ENCODE peak calls at places on chromosome 15, in ten cellular contexts. Q, L, J, W, G, Z, V, P, K and C are unnamed samples. For H3K27me3, the result is how much of the 10 kb centered on the place peaks cover.

GRCh38 chr15:47273817-47274216 is 443.5 kb upstream of the SEMA6D start:
- DNase-seq in Q (no peak), L (no peak), J (no peak), W (no peak), G (no peak), Z (no peak), V (no peak), P (no peak), K (no peak), C (no peak)

GRCh38 chr15:82587805-82588204 is 47.5 kb upstream of the RPS17 start:
- DNase-seq in Q (no peak), L (peak), J (no peak), W (no peak), G (peak), Z (no peak), V (no peak), P (no peak), K (no peak), C (no peak)

GRCh38 chr15:67181221-67181639 is 73.2 kb downstream of the AAGAB start:
- DNase-seq in Q (no peak), L (peak), J (no peak), W (no peak), G (no peak), Z (no peak), V (no peak), P (no peak), K (no peak), C (no peak)

GRCh38 chr15:93974804-93975481 is 256.4 kb upstream of the MCTP2 start:
- DNase-seq in Q (peak), L (peak), J (peak), W (no peak), G (peak), Z (peak), V (peak), P (peak), K (peak), C (no peak)

GRCh38 chr15:83207622-83208356 is at the start of gene HDGFL3:
- DNase-seq in Q (no peak), L (peak), J (peak), W (peak), G (peak), Z (peak), V (peak), P (peak), K (peak), C (no peak)

GRCh38 chr15:70319466-70319865 is 221.7 kb upstream of the TLE3 start:
- DNase-seq in Q (no peak), L (no peak), J (no peak), W (no peak), G (no peak), Z (no peak), V (no peak), P (no peak), K (no peak), C (peak)

GRCh38 chr15:70271422-70272088 is 173.8 kb upstream of the TLE3 start:
- DNase-seq in Q (peak), L (peak), J (peak), W (peak), G (peak), Z (peak), V (peak), P (peak), K (peak), C (no peak)

GRCh38 chr15:60326824-60327654 is 70.7 kb downstream of the ANXA2 start:
- DNase-seq in Q (peak), L (peak), J (no peak), W (peak), G (peak), Z (peak), V (no peak), P (peak), K (peak), C (peak)

GRCh38 chr15:31263751-31264533 is 62.7 kb upstream of the KLF13 start:
- DNase-seq in Q (no peak), L (no peak), J (no peak), W (no peak), G (no peak), Z (no peak), V (no peak), P (peak), K (no peak), C (peak)

GRCh38 chr15:69648215-69648614 is 195.6 kb downstream of the RPLP1 start:
- DNase-seq in Q (no peak), L (peak), J (no peak), W (peak), G (peak), Z (peak), V (no peak), P (no peak), K (no peak), C (no peak)

GRCh38 chr15:99249270-99249817 is at the start of gene TTC23:
- DNase-seq in Q (peak), L (peak), J (peak), W (peak), G (peak), Z (peak), V (peak), P (peak), K (peak), C (peak)

GRCh38 chr15:58947179-58947578 is 13.7 kb upstream of the SLTM start:
- DNase-seq in Q (no peak), L (no peak), J (no peak), W (no peak), G (no peak), Z (no peak), V (no peak), P (no peak), K (no peak), C (no peak)

GRCh38 chr15:95718441-95718840 is 612.1 kb upstream of the NR2F2 start:
- DNase-seq in Q (no peak), L (no peak), J (no peak), W (no peak), G (no peak), Z (no peak), V (no peak), P (no peak), K (no peak), C (no peak)

GRCh38 chr15:47471020-47471419 is 246.3 kb upstream of the SEMA6D start:
- DNase-seq in Q (no peak), L (no peak), J (no peak), W (no peak), G (peak), Z (no peak), V (no peak), P (no peak), K (no peak), C (no peak)

GRCh38 chr15:47773163-47773562 is 55.9 kb downstream of the SEMA6D start:
- DNase-seq in Q (no peak), L (no peak), J (peak), W (no peak), G (no peak), Z (no peak), V (no peak), P (no peak), K (no peak), C (no peak)

GRCh38 chr15:57427367-57427821 is 51.1 kb downstream of the CGNL1 start:
- DNase-seq in Q (no peak), L (peak), J (peak), W (peak), G (peak), Z (peak), V (no peak), P (peak), K (peak), C (no peak)

GRCh38 chr15:98554272-98555172 is 93.8 kb upstream of the IGF1R start:
- DNase-seq in Q (no peak), L (peak), J (no peak), W (no peak), G (no peak), Z (peak), V (no peak), P (no peak), K (no peak), C (no peak)

GRCh38 chr15:38354321-38354929 is 99.5 kb upstream of the FAM98B start:
- DNase-seq in Q (peak), L (peak), J (peak), W (peak), G (peak), Z (peak), V (peak), P (peak), K (peak), C (peak)

GRCh38 chr15:92158426-92158825 is 235.3 kb upstream of the ST8SIA2 start:
- DNase-seq in Q (peak), L (peak), J (peak), W (no peak), G (no peak), Z (peak), V (peak), P (peak), K (no peak), C (no peak)

GRCh38 chr15:26883466-26883865 is 16.6 kb downstream of the GABRA5 start:
- DNase-seq in Q (no peak), L (no peak), J (no peak), W (no peak), G (no peak), Z (no peak), V (no peak), P (no peak), K (no peak), C (no peak)

GRCh38 chr15:99442268-99442897 is 123.4 kb upstream of the MEF2A start:
- DNase-seq in Q (peak), L (peak), J (peak), W (peak), G (peak), Z (peak), V (peak), P (peak), K (no peak), C (no peak)

GRCh38 chr15:78837543-78837942 is 26.3 kb upstream of the ADAMTS7 start:
- DNase-seq in Q (no peak), L (peak), J (no peak), W (no peak), G (no peak), Z (no peak), V (no peak), P (no peak), K (no peak), C (no peak)

GRCh38 chr15:87032291-87032690 is 952.6 kb downstream of the AGBL1 start:
- DNase-seq in Q (no peak), L (peak), J (peak), W (no peak), G (no peak), Z (no peak), V (peak), P (peak), K (no peak), C (no peak)

GRCh38 chr15:25177955-25178801 is 223.4 kb downstream of the SNRPN start:
- DNase-seq in Q (no peak), L (no peak), J (no peak), W (no peak), G (no peak), Z (peak), V (no peak), P (no peak), K (no peak), C (no peak)

GRCh38 chr15:22877607-22878006 is 39.1 kb downstream of the NIPA2 start:
- DNase-seq in Q (no peak), L (no peak), J (no peak), W (no peak), G (no peak), Z (no peak), V (no peak), P (no peak), K (no peak), C (no peak)

GRCh38 chr15:99555089-99555488 is 10.7 kb upstream of the MEF2A start:
- DNase-seq in Q (no peak), L (no peak), J (no peak), W (no peak), G (peak), Z (no peak), V (no peak), P (no peak), K (no peak), C (no peak)

GRCh38 chr15:39172380-39173281 is 408.2 kb upstream of the THBS1 start:
- DNase-seq in Q (no peak), L (no peak), J (peak), W (peak), G (peak), Z (peak), V (peak), P (peak), K (no peak), C (no peak)

GRCh38 chr15:31396881-31397560 is 70.4 kb downstream of the KLF13 start:
- DNase-seq in Q (peak), L (peak), J (peak), W (peak), G (peak), Z (peak), V (peak), P (peak), K (peak), C (no peak)

GRCh38 chr15:90742082-90742481 is 24.9 kb downstream of the BLM start:
- DNase-seq in Q (no peak), L (no peak), J (no peak), W (no peak), G (no peak), Z (no peak), V (no peak), P (no peak), K (no peak), C (no peak)
- H3K4me2 ChIP-seq in Q (no peak), L (no peak), J (peak), W (no peak), G (no peak), Z (no peak), V (no peak), P (no peak), K (no peak), C (no peak)

GRCh38 chr15:73870700-73871408 is 2.5 kb upstream of the TBC1D21 start:
- DNase-seq in Q (no peak), L (no peak), J (peak), W (no peak), G (peak), Z (peak), V (peak), P (no peak), K (no peak), C (no peak)
- H3K27me3 ChIP-seq in Q (half or more), L (under half), J (under half), W (half or more), G (under half), Z (under half), V (under half), P (under half), K (under half), C (under half)

DNA sequence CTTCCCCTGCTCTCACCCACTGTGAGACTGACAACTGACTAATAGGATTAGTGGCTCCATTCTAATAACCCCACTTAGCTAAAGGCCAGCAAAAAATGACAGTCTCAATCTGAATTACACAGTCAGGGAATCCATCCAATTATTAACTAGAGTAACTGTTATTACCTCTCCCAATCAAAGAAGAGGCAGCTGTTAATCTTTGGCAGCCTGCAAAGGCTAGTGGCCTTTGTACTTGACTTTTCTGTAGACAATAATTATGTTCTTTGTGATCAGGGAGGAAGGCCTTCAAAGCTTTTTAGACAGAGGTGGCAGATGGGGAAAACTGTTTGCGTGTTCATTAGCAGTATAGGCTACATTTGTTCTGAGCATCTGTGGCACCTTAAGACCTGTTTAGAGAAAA is 177.7 kb downstream of the ISL2 start:
- DNase-seq in Q (no peak), L (no peak), J (no peak), W (no peak), G (no peak), Z (peak), V (no peak), P (no peak), K (no peak), C (no peak)
- H3K4me2 ChIP-seq in Q (no peak), L (no peak), J (no peak), W (no peak), G (no peak), Z (no peak), V (no peak), P (no peak), K (no peak), C (no peak)

GRCh38 chr15:65993762-65994161 is 124.5 kb downstream of the RAB11A start:
- DNase-seq in Q (no peak), L (no peak), J (no peak), W (no peak), G (no peak), Z (no peak), V (no peak), P (no peak), K (no peak), C (no peak)
- H3K27me3 ChIP-seq in Q (under half), L (under half), J (under half), W (half or more), G (under half), Z (under half), V (under half), P (under half), K (under half), C (under half)

GRCh38 chr15:64895285-64896065 is 16.2 kb upstream of the ANKDD1A start:
- DNase-seq in Q (no peak), L (no peak), J (no peak), W (peak), G (peak), Z (no peak), V (no peak), P (no peak), K (no peak), C (peak)
- H3K4me2 ChIP-seq in Q (no peak), L (no peak), J (peak), W (no peak), G (peak), Z (peak), V (peak), P (peak), K (peak), C (peak)

GRCh38 chr15:89810837-89811236 is 3.8 kb downstream of the ANPEP start:
- DNase-seq in Q (no peak), L (no peak), J (no peak), W (no peak), G (no peak), Z (no peak), V (no peak), P (no peak), K (no peak), C (no peak)

GRCh38 chr15:89809093-89809786 is 5.4 kb downstream of the ANPEP start:
- DNase-seq in Q (no peak), L (no peak), J (peak), W (no peak), G (no peak), Z (no peak), V (no peak), P (no peak), K (no peak), C (no peak)

GRCh38 chr15:89808160-89808870 is 6.3 kb downstream of the ANPEP start:
- DNase-seq in Q (no peak), L (no peak), J (no peak), W (no peak), G (no peak), Z (no peak), V (no peak), P (no peak), K (no peak), C (no peak)

GRCh38 chr15:89807689-89808088 is 7.0 kb downstream of the ANPEP start:
- DNase-seq in Q (no peak), L (no peak), J (no peak), W (no peak), G (no peak), Z (no peak), V (no peak), P (no peak), K (no peak), C (no peak)

DNA sequence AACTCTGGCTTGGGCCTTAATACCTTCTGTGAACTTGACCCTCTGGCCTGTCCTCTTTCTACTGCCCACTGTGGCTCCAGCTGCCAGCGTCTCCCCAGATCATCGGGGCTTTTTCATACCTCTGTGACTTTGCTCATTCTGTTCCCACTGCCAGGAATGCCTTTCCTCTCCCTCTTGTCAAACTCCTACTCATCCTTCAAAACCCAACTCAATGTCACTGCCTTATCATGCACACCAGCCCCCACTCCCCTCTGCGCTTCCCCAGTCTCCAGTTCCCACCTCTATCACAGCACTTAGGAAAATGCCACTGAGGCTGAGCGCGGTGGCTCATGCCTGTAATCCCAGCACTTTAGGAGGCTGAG is 4.9 kb downstream of the ANPEP start:
- DNase-seq in Q (no peak), L (no peak), J (no peak), W (no peak), G (no peak), Z (no peak), V (no peak), P (no peak), K (no peak), C (no peak)
- H3K27me3 ChIP-seq in Q (under half), L (under half), J (under half), W (under half), G (under half), Z (under half), V (under half), P (under half), K (under half), C (under half)

GRCh38 chr15:42036112-42036905 is 15.5 kb upstream of the PLA2G4E start:
- DNase-seq in Q (no peak), L (no peak), J (no peak), W (no peak), G (no peak), Z (no peak), V (no peak), P (no peak), K (no peak), C (no peak)

GRCh38 chr15:42035362-42035761 is 14.5 kb upstream of the PLA2G4E start:
- DNase-seq in Q (no peak), L (peak), J (peak), W (no peak), G (peak), Z (peak), V (no peak), P (peak), K (no peak), C (peak)

GRCh38 chr15:42032376-42033213 is 11.8 kb upstream of the PLA2G4E start:
- DNase-seq in Q (no peak), L (no peak), J (no peak), W (no peak), G (no peak), Z (no peak), V (no peak), P (no peak), K (no peak), C (no peak)

GRCh38 chr15:42033214-42033873 is 12.5 kb upstream of the PLA2G4E start:
- DNase-seq in Q (no peak), L (no peak), J (no peak), W (no peak), G (no peak), Z (no peak), V (no peak), P (no peak), K (no peak), C (no peak)

DNA sequence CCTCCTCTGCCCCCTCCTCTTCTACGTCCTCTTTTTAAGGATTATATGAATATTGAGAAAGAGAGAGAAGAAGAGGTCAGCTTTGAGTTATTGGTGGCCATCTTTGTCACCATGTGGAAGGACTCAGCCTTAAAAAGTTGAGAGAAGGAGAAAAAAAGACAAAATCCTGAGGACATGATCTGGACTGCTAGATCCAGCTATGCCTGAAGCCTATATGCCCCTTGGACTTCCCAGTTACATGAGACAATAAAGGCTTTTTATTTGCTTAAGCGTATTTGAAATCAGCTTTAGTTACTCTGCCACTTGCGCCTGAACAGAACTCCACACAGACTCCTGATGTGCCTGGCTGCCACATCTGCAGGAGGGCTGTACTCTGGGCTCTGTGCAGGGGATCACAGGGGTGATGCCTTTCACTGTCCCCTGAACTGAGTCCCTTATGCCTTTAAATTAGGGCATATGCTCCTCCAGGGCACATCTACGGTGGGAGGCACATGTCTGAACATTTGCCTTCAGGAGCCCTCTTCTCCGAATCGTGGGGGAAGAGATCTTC is 13.9 kb upstream of the PLA2G4E start:
- DNase-seq in Q (no peak), L (no peak), J (no peak), W (no peak), G (no peak), Z (no peak), V (no peak), P (no peak), K (no peak), C (no peak)
- H3K4me2 ChIP-seq in Q (no peak), L (no peak), J (no peak), W (no peak), G (no peak), Z (no peak), V (no peak), P (peak), K (no peak), C (peak)

GRCh38 chr15:37112963-37113362 is 12.6 kb upstream of the MEIS2 start:
- DNase-seq in Q (no peak), L (no peak), J (no peak), W (peak), G (no peak), Z (no peak), V (no peak), P (no peak), K (no peak), C (no peak)

GRCh38 chr15:37109151-37109912 is 9.0 kb upstream of the MEIS2 start:
- DNase-seq in Q (no peak), L (peak), J (no peak), W (peak), G (no peak), Z (no peak), V (no peak), P (no peak), K (peak), C (no peak)

GRCh38 chr15:37109952-37110630 is 9.7 kb upstream of the MEIS2 start:
- DNase-seq in Q (no peak), L (no peak), J (peak), W (peak), G (peak), Z (no peak), V (no peak), P (no peak), K (no peak), C (no peak)

GRCh38 chr15:37111427-37111717 is 11.0 kb upstream of the MEIS2 start:
- DNase-seq in Q (no peak), L (no peak), J (no peak), W (no peak), G (no peak), Z (no peak), V (no peak), P (no peak), K (no peak), C (no peak)

GRCh38 chr15:37112171-37112570 is 11.8 kb upstream of the MEIS2 start:
- DNase-seq in Q (no peak), L (no peak), J (no peak), W (peak), G (peak), Z (no peak), V (no peak), P (no peak), K (no peak), C (no peak)
- H3K27me3 ChIP-seq in Q (under half), L (under half), J (under half), W (half or more), G (under half), Z (half or more), V (under half), P (under half), K (half or more), C (under half)